ENCODE peak calls at places on chromosomes 3 and 15, in eight cellular contexts. F is midbrain, V is NCI-H524 treated with DMSO at 0.1 percent for 48 hours, L is left ventricle myocardium superior, X is dorsolateral prefrontal cortex, C is C1 segment of cervical spinal cord, T is A549, K is IMR-90. U is an unnamed sample.

GRCh38 chr15:52124270-52124878 is 11.8 kb upstream of the BCL2L10 start:
- DNase-seq in X (no peak), L (no peak), V (no peak), C (no peak), F (no peak), K (peak), T (no peak), U (no peak)

GRCh38 chr15:31077181-31077580 is 24.3 kb downstream of the TRPM1 start:
- DNase-seq in V (peak), K (no peak), T (no peak), C (no peak), X (no peak), F (no peak), L (no peak), U (no peak)

GRCh38 chr15:72967836-72968530 is 84.3 kb upstream of the NEO1 start:
- DNase-seq in X (no peak), K (no peak), V (no peak), C (no peak), T (no peak), L (no peak), F (no peak), U (no peak)

GRCh38 chr3:30282052-30282708 is 324.2 kb upstream of the TGFBR2 start:
- DNase-seq in K (peak), C (no peak), X (no peak), L (no peak), T (peak), F (no peak), V (no peak), U (no peak)

GRCh38 chr3:60598668-60599067 is 652.6 kb downstream of the FHIT start:
- DNase-seq in C (no peak), X (no peak), K (no peak), V (no peak), T (no peak), L (no peak), F (no peak), U (no peak)

GRCh38 chr3:162489853-162490252 is 993.2 kb downstream of the OTOL1 start:
- DNase-seq in L (no peak), K (no peak), F (no peak), X (no peak), C (no peak), V (no peak), T (no peak), U (no peak)

GRCh38 chr3:45677045-45677436 is 12.2 kb upstream of the SACM1L start:
- DNase-seq in T (peak), X (no peak), V (no peak), F (no peak), C (no peak), K (peak), L (no peak), U (no peak)

GRCh38 chr3:10279384-10280176 is 13.2 kb downstream of the GHRL start:
- DNase-seq in C (no peak), V (no peak), X (no peak), K (no peak), L (no peak), F (no peak), T (no peak), U (no peak)

GRCh38 chr3:65938147-65938546 is 100.6 kb downstream of the MAGI1 start:
- DNase-seq in X (no peak), K (no peak), F (no peak), V (no peak), C (no peak), T (no peak), L (no peak), U (no peak)

GRCh38 chr15:88571153-88572029 is 24.9 kb upstream of the DET1 start:
- DNase-seq in T (no peak), L (peak), F (no peak), K (no peak), X (no peak), V (peak), C (no peak), U (peak)

GRCh38 chr15:66815322-66815721 is 113.3 kb downstream of the SMAD6 start:
- DNase-seq in X (no peak), T (no peak), C (no peak), F (no peak), V (no peak), L (no peak), K (peak), U (no peak)

GRCh38 chr3:116951610-116952009 is 242.0 kb downstream of the TUSC7 start:
- DNase-seq in T (no peak), K (peak), V (no peak), L (no peak), F (peak), X (no peak), C (no peak), U (no peak)

GRCh38 chr3:17584066-17584465 is 158.4 kb downstream of the TBC1D5 start:
- DNase-seq in F (no peak), X (no peak), V (no peak), L (no peak), C (no peak), T (no peak), K (no peak), U (no peak)

GRCh38 chr3:43233062-43233461 is 53.3 kb upstream of the SNRK start:
- DNase-seq in L (no peak), V (peak), K (no peak), F (no peak), T (no peak), X (no peak), C (no peak), U (no peak)

GRCh38 chr3:127920738-127921137 is 5.7 kb downstream of the KBTBD12 start:
- DNase-seq in C (no peak), L (no peak), K (no peak), T (no peak), X (no peak), V (no peak), F (no peak), U (no peak)

GRCh38 chr3:9552252-9552999 is 1.2 kb downstream of the LHFPL4 start:
- DNase-seq in X (peak), F (no peak), V (no peak), T (peak), L (peak), K (peak), C (no peak), U (peak)

GRCh38 chr3:72692959-72693518 is 155.2 kb downstream of the SHQ1 start:
- DNase-seq in V (no peak), T (no peak), L (no peak), K (no peak), C (no peak), X (no peak), F (no peak), U (no peak)

GRCh38 chr3:52121459-52121795 is 32.8 kb downstream of the POC1A start:
- DNase-seq in L (peak), T (no peak), F (peak), V (no peak), K (no peak), C (peak), X (no peak), U (peak)